ENCODE peak calls at places on chromosome 6, in nine cellular contexts. E, H, R, M, K, G, L, J and Y are unnamed samples. For H3K36me3, the result is how much of the 10 kb centered on the place peaks cover.

GRCh38 chr6:43285415-43285814 is 12.6 kb upstream of the SLC22A7 start:
- DNase-seq in E (no peak), H (no peak), R (peak), M (no peak), K (no peak), G (no peak), L (no peak), J (no peak), Y (no peak)

GRCh38 chr6:14713008-14713452 is 532.8 kb upstream of the JARID2 start:
- DNase-seq in E (peak), H (no peak), R (peak), M (peak), K (no peak), G (peak), L (no peak), J (no peak), Y (no peak)

GRCh38 chr6:10610289-10610688 is 84.1 kb downstream of the C6orf52 start:
- DNase-seq in E (peak), H (no peak), R (peak), M (no peak), K (no peak), G (peak), L (no peak), J (no peak), Y (no peak)

GRCh38 chr6:132830236-132830799 is 15.9 kb downstream of the RPS12 start:
- DNase-seq in E (peak), H (no peak), R (peak), M (no peak), K (no peak), G (peak), L (no peak), J (no peak), Y (no peak)

GRCh38 chr6:124869412-124869811 is 92.8 kb upstream of the RNF217 start:
- DNase-seq in E (no peak), H (no peak), R (peak), M (no peak), K (no peak), G (no peak), L (no peak), J (no peak), Y (no peak)

GRCh38 chr6:96066376-96066775 is 50.6 kb downstream of the FUT9 start:
- DNase-seq in E (no peak), H (no peak), R (no peak), M (no peak), K (no peak), G (no peak), L (no peak), J (no peak), Y (no peak)

GRCh38 chr6:147141690-147142308 is 62.4 kb upstream of the STXBP5 start:
- DNase-seq in E (peak), H (no peak), R (peak), M (no peak), K (no peak), G (peak), L (no peak), J (no peak), Y (no peak)

GRCh38 chr6:53483423-53484353 is 61.2 kb downstream of the GCLC start:
- DNase-seq in E (no peak), H (peak), R (peak), M (peak), K (no peak), G (peak), L (no peak), J (no peak), Y (peak)

GRCh38 chr6:75205776-75206334 is at the start of gene COL12A1:
- DNase-seq in E (peak), H (peak), R (peak), M (peak), K (peak), G (peak), L (peak), J (peak), Y (peak)

GRCh38 chr6:47309326-47310130 is at the start of gene TNFRSF21:
- DNase-seq in E (peak), H (peak), R (peak), M (peak), K (peak), G (peak), L (peak), J (peak), Y (peak)

GRCh38 chr6:47308674-47309325 is 905 bp downstream of the TNFRSF21 start:
- DNase-seq in E (peak), H (peak), R (peak), M (peak), K (peak), G (peak), L (peak), J (peak), Y (peak)

GRCh38 chr6:47307362-47308222 is 2.1 kb downstream of the TNFRSF21 start:
- DNase-seq in E (no peak), H (no peak), R (no peak), M (no peak), K (no peak), G (no peak), L (peak), J (no peak), Y (no peak)

GRCh38 chr6:47308223-47308567 is 1.5 kb downstream of the TNFRSF21 start:
- DNase-seq in E (no peak), H (no peak), R (peak), M (no peak), K (peak), G (no peak), L (peak), J (no peak), Y (no peak)

GRCh38 chr6:47310131-47310480 is 401 bp upstream of the TNFRSF21 start:
- DNase-seq in E (no peak), H (no peak), R (no peak), M (no peak), K (no peak), G (no peak), L (no peak), J (no peak), Y (no peak)
- H3K4me3 ChIP-seq in E (no peak), H (peak), R (peak), M (no peak), K (peak), G (peak), L (peak), J (no peak), Y (no peak)

GRCh38 chr6:30914076-30914853 is at the start of gene VARS2:
- DNase-seq in E (peak), H (peak), R (peak), M (peak), K (peak), G (peak), L (peak), J (peak), Y (peak)

GRCh38 chr6:30917487-30917886 is 3.4 kb downstream of the VARS2 start:
- DNase-seq in E (no peak), H (no peak), R (no peak), M (no peak), K (no peak), G (no peak), L (no peak), J (no peak), Y (no peak)

GRCh38 chr6:30914854-30915590 is 984 bp downstream of the VARS2 start:
- DNase-seq in E (no peak), H (no peak), R (peak), M (no peak), K (no peak), G (no peak), L (no peak), J (no peak), Y (no peak)

GRCh38 chr6:30913721-30914075 is 340 bp upstream of the VARS2 start:
- DNase-seq in E (no peak), H (no peak), R (no peak), M (no peak), K (no peak), G (no peak), L (no peak), J (no peak), Y (no peak)

DNA sequence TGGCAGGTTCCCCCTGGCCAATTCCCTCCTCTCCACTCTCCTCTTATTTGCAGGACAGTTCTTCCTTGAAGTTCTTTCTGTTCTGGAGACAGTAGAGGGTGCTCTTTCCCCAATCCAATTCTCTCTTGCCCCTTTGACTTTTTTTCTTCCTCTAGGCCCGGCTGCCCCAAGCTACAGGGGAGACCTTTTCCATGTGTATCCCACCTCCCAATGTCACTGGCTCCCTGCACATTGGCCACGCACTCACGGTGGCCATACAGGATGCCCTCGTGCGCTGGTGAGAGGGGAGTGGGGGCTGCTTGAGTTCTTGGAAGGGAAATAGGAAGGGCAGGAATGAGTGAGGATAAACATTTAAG is 1.5 kb downstream of the VARS2 start:
- DNase-seq in E (peak), H (no peak), R (peak), M (peak), K (peak), G (peak), L (no peak), J (peak), Y (no peak)
- H3K36me3 ChIP-seq in E (under half), H (half or more), R (under half), M (under half), K (half or more), G (half or more), L (half or more), J (under half), Y (under half)

DNA sequence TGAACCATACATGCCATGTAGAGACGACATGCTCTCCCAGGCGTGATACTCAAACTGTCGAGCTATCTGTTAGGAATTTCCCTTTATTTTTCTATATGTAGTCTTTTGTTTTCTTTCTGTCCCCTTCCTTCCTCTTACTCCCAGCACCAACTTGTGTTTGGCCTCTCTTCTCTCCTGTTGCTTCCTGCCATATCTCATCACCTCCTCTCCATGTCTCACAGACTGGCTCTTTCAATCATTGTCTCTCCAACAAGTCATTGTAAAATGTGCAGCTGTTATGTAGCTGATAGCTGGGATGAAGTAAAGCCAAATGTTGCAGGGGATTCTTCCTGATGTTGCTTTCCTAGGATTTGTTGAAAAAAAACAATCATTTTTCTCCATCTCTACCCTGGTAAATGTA is 234.5 kb downstream of the TMEM242 start:
- DNase-seq in E (no peak), H (no peak), R (no peak), M (no peak), K (no peak), G (no peak), L (no peak), J (no peak), Y (no peak)
- H3K4me3 ChIP-seq in E (no peak), H (no peak), R (no peak), M (no peak), K (no peak), G (no peak), L (no peak), J (no peak), Y (no peak)

DNA sequence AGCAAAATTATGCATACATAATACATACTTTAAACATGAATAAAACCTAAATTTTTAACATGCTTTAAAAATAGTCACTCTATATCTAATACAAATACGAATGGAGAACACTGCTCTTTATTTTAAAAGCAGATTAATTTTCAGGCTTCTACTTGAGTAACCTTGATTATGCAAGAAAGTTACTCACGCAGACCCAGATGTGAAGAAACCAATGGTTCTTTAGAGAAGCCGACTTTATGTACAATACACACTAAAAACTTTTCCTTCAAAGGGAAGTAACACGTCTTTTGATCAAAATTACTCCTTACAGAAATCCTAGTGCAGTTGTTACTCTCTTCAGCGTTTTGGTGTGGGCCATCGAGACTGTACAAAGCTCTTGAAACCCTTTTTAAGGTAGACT is 136.9 kb upstream of the SLC22A16 start:
- DNase-seq in E (no peak), H (no peak), R (no peak), M (no peak), K (no peak), G (no peak), L (no peak), J (no peak), Y (no peak)
- H3K36me3 ChIP-seq in E (under half), H (half or more), R (under half), M (under half), K (under half), G (under half), L (under half), J (under half), Y (under half)

DNA sequence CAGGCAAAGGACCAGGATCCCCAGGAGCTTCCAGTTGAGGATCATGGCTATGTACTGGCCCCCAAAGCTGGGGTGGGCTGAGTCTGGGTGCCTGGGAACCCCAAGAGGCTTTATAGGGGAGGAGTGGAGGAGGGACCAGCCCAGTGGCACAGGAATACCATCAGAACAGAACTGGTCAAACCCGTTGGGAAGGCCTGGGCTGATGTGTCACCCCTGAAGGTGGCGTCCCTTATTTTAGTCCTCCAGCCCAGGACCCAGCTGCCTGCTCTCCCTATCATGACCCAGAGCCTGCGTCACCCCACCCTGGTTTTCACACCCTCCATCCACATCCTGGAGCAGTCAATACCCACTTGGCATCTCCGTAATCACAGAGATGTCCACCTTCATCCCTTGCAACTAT is at the start of gene PSORS1C2:
- DNase-seq in E (no peak), H (no peak), R (no peak), M (no peak), K (no peak), G (no peak), L (no peak), J (no peak), Y (no peak)
- H3K4me3 ChIP-seq in E (no peak), H (no peak), R (no peak), M (no peak), K (no peak), G (peak), L (no peak), J (no peak), Y (no peak)

DNA sequence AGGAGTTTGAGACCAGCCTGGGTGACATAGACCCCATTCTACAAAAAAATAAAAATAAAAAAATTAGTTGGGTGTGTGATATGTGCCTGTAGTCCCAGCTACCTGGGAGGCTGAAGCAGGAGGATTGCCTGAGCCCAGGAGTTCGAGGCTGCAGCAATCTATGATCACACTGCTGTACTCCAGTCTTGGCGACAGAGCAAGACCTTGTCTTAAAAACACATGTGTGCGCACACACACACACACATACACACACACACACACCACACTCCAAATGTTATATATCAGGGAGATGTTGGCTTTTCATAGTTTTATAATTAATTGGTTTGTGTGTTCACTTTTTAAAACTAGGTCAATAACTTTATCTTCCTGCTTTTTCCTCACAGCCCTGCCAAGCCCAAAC is 110.5 kb downstream of the RTN4IP1 start:
- DNase-seq in E (no peak), H (no peak), R (no peak), M (no peak), K (no peak), G (no peak), L (no peak), J (no peak), Y (no peak)
- H3K36me3 ChIP-seq in E (under half), H (under half), R (under half), M (under half), K (under half), G (under half), L (under half), J (under half), Y (under half)

GRCh38 chr6:108175176-108175591 is 9.4 kb downstream of the NR2E1 start:
- DNase-seq in E (no peak), H (no peak), R (no peak), M (no peak), K (no peak), G (no peak), L (no peak), J (no peak), Y (no peak)
- H3K4me3 ChIP-seq in E (no peak), H (peak), R (no peak), M (peak), K (peak), G (no peak), L (no peak), J (peak), Y (no peak)